ENCODE peak calls at places on chromosome 19, in six cellular contexts. U is sigmoid colon; O is stimulated activated CD8-positive, alpha-beta memory T cell treated with anti-CD3 and anti-CD28 coated beads, Interleukin-4, amount 100 ng/mL, for 4 hours; K is progenitor cell of endocrine pancreas; P is LoVo; B is AG04450. T is an unnamed sample.

GRCh38 chr19:30001794-30002193 is 59.8 kb downstream of the URI1 start:
- DNase-seq in U (no peak), O (no peak), K (no peak), P (no peak), B (no peak), T (no peak)

GRCh38 chr19:11931051-11931450 is 6.1 kb downstream of the ZNF700 start:
- DNase-seq in U (no peak), O (no peak), K (no peak), P (no peak), B (no peak), T (no peak)

GRCh38 chr19:33921165-33921564 is 124.5 kb downstream of the KCTD15 start:
- DNase-seq in U (no peak), O (no peak), K (no peak), P (no peak), B (no peak), T (no peak)

GRCh38 chr19:19275166-19275565 is 2.1 kb upstream of the TM6SF2 start:
- DNase-seq in U (no peak), O (no peak), K (no peak), P (no peak), B (no peak), T (no peak)

GRCh38 chr19:51660975-51661600 is 14.5 kb upstream of the SIGLEC14 start:
- DNase-seq in U (no peak), O (no peak), K (peak), P (peak), B (peak), T (peak)

GRCh38 chr19:22935151-22935550 is 67.8 kb downstream of the ZNF728 start:
- DNase-seq in U (no peak), O (no peak), K (no peak), P (no peak), B (no peak), T (no peak)

GRCh38 chr19:10553943-10554381 is 10.3 kb downstream of the ATG4D start:
- DNase-seq in U (no peak), O (no peak), K (no peak), P (no peak), B (no peak), T (no peak)

GRCh38 chr19:10083911-10084310 is 2.2 kb upstream of the SHFL start:
- DNase-seq in U (no peak), O (no peak), K (no peak), P (no peak), B (no peak), T (no peak)

GRCh38 chr19:2970201-2970838 is 7.0 kb upstream of the TLE6 start:
- DNase-seq in U (no peak), O (no peak), K (no peak), P (no peak), B (no peak), T (no peak)

GRCh38 chr19:55640577-55641375 is at the start of gene ZNF580:
- DNase-seq in U (peak), O (no peak), K (peak), P (peak), B (no peak), T (peak)

GRCh38 chr19:45863840-45864628 is at the start of gene FOXA3:
- DNase-seq in U (no peak), O (no peak), K (peak), P (peak), B (no peak), T (no peak)

GRCh38 chr19:50933640-50934039 is 19.2 kb downstream of the KLK5 start:
- DNase-seq in U (no peak), O (no peak), K (no peak), P (peak), B (no peak), T (peak)

GRCh38 chr19:30783212-30783611 is 411.0 kb downstream of the ZNF536 start:
- DNase-seq in U (no peak), O (no peak), K (no peak), P (no peak), B (no peak), T (no peak)

GRCh38 chr19:23378948-23379347 is 16.3 kb downstream of the ZNF91 start:
- DNase-seq in U (no peak), O (no peak), K (no peak), P (no peak), B (no peak), T (peak)

GRCh38 chr19:48702701-48703100 is 6.9 kb downstream of the FUT2 start:
- DNase-seq in U (no peak), O (no peak), K (no peak), P (no peak), B (no peak), T (no peak)

GRCh38 chr19:19627716-19628498 is at the start of gene LPAR2:
- DNase-seq in U (no peak), O (peak), K (peak), P (peak), B (no peak), T (no peak)

GRCh38 chr19:18865973-18866799 is 29.8 kb downstream of the CERS1 start:
- DNase-seq in U (no peak), O (peak), K (peak), P (peak), B (no peak), T (no peak)

GRCh38 chr19:6753178-6754031 is 13.8 kb downstream of the SH2D3A start:
- DNase-seq in U (peak), O (peak), K (peak), P (peak), B (no peak), T (no peak)

GRCh38 chr19:919157-920050 is 2.3 kb downstream of the KISS1R start:
- DNase-seq in U (no peak), O (no peak), K (no peak), P (no peak), B (no peak), T (no peak)

GRCh38 chr19:13990085-13990484 is 16.0 kb downstream of the RFX1 start:
- DNase-seq in U (no peak), O (no peak), K (no peak), P (no peak), B (no peak), T (no peak)

GRCh38 chr19:3507371-3508120 is 1.4 kb downstream of the FZR1 start:
- DNase-seq in U (no peak), O (no peak), K (no peak), P (no peak), B (no peak), T (peak)

GRCh38 chr19:813359-814107 is 8.2 kb downstream of the PLPPR3 start:
- DNase-seq in U (no peak), O (no peak), K (no peak), P (no peak), B (no peak), T (no peak)

GRCh38 chr19:29487432-29487831 is 38.4 kb upstream of the VSTM2B start:
- DNase-seq in U (peak), O (no peak), K (no peak), P (no peak), B (no peak), T (no peak)